ENCODE peak calls at places on chromosomes 16 and 17, in six cellular contexts. V is endodermal cell; U is cardiac fibroblast; R is GM23338; K is epithelial cell of esophagus; S is CD8-positive, alpha-beta T cell. E is an unnamed sample.

GRCh38 chr16:54585094-54585493 is 298.5 kb upstream of the IRX3 start:
- DNase-seq in V (peak), U (no peak), R (peak), K (no peak), S (no peak), E (no peak)

GRCh38 chr16:17261197-17261858 is 209.4 kb downstream of the XYLT1 start:
- DNase-seq in V (no peak), U (no peak), R (no peak), K (no peak), S (no peak), E (no peak)

GRCh38 chr16:69413045-69413664 is 11.3 kb upstream of the CYB5B start:
- DNase-seq in V (no peak), U (no peak), R (no peak), K (no peak), S (no peak), E (no peak)

GRCh38 chr17:2692781-2693135 is 18.8 kb downstream of the CLUH start:
- DNase-seq in V (no peak), U (no peak), R (no peak), K (no peak), S (no peak), E (no peak)

GRCh38 chr17:63704836-63705235 is 4.9 kb upstream of the LIMD2 start:
- DNase-seq in V (no peak), U (no peak), R (no peak), K (no peak), S (no peak), E (no peak)

GRCh38 chr16:2037631-2038358 is 9.8 kb downstream of the NTHL1 start:
- DNase-seq in V (no peak), U (no peak), R (no peak), K (no peak), S (no peak), E (no peak)

GRCh38 chr17:7445011-7445927 is at the start of gene CHRNB1:
- DNase-seq in V (peak), U (peak), R (peak), K (peak), S (no peak), E (no peak)

GRCh38 chr17:29622337-29623282 is at the start of gene CORO6:
- DNase-seq in V (peak), U (peak), R (peak), K (peak), S (peak), E (peak)

GRCh38 chr16:4777339-4778049 is 10.5 kb upstream of the ZNF500 start:
- DNase-seq in V (no peak), U (no peak), R (no peak), K (no peak), S (no peak), E (no peak)

GRCh38 chr16:4003576-4003975 is 112.7 kb downstream of the ADCY9 start:
- DNase-seq in V (no peak), U (no peak), R (no peak), K (no peak), S (no peak), E (no peak)

GRCh38 chr16:73216932-73217331 is 169.0 kb upstream of the ZFHX3 start:
- DNase-seq in V (no peak), U (peak), R (no peak), K (no peak), S (no peak), E (no peak)

GRCh38 chr16:73215482-73216377 is 167.8 kb upstream of the ZFHX3 start:
- DNase-seq in V (no peak), U (peak), R (no peak), K (no peak), S (no peak), E (no peak)

GRCh38 chr16:73217654-73218053 is 169.7 kb upstream of the ZFHX3 start:
- DNase-seq in V (no peak), U (no peak), R (peak), K (no peak), S (no peak), E (no peak)

GRCh38 chr16:73214825-73215481 is 167.0 kb upstream of the ZFHX3 start:
- DNase-seq in V (no peak), U (peak), R (no peak), K (no peak), S (no peak), E (no peak)

GRCh38 chr16:73219176-73219575 is 171.2 kb upstream of the ZFHX3 start:
- DNase-seq in V (no peak), U (no peak), R (no peak), K (no peak), S (no peak), E (no peak)
- TF ChIP-seq CTCF in V (peak), U (peak), R (peak), K (no peak), S (no peak), E (peak)

GRCh38 chr16:31134091-31134571 is 1.4 kb downstream of the PRSS8 start:
- DNase-seq in V (no peak), U (no peak), R (peak), K (peak), S (no peak), E (no peak)
- H3K4me3 ChIP-seq in V (peak), U (no peak), R (peak), K (peak), S (no peak), E (no peak)

GRCh38 chr17:47895856-47896671 is at the start of gene SP2:
- DNase-seq in V (peak), U (peak), R (peak), K (peak), S (peak), E (peak)
- TF ChIP-seq CTCF in V (peak), U (no peak), R (no peak), K (no peak), S (no peak), E (no peak)

GRCh38 chr17:76690596-76691280 is 20.0 kb downstream of the MXRA7 start:
- DNase-seq in V (no peak), U (peak), R (no peak), K (no peak), S (no peak), E (no peak)
- H3K4me3 ChIP-seq in V (no peak), U (no peak), R (no peak), K (no peak), S (no peak), E (no peak)

GRCh38 chr17:57517216-57517518 is 227.9 kb downstream of the CCDC182 start:
- DNase-seq in V (no peak), U (no peak), R (no peak), K (no peak), S (no peak), E (no peak)

GRCh38 chr17:57519199-57519598 is 225.9 kb downstream of the CCDC182 start:
- DNase-seq in V (peak), U (peak), R (no peak), K (peak), S (no peak), E (no peak)

GRCh38 chr17:57517519-57518342 is 227.4 kb downstream of the CCDC182 start:
- DNase-seq in V (no peak), U (no peak), R (no peak), K (no peak), S (no peak), E (no peak)

GRCh38 chr17:57519800-57520199 is 225.3 kb downstream of the CCDC182 start:
- DNase-seq in V (no peak), U (no peak), R (no peak), K (no peak), S (no peak), E (no peak)

GRCh38 chr17:57518587-57519118 is 226.4 kb downstream of the CCDC182 start:
- DNase-seq in V (no peak), U (no peak), R (no peak), K (no peak), S (no peak), E (no peak)
- TF ChIP-seq CTCF in V (no peak), U (no peak), R (no peak), K (no peak), S (no peak), E (no peak)

DNA sequence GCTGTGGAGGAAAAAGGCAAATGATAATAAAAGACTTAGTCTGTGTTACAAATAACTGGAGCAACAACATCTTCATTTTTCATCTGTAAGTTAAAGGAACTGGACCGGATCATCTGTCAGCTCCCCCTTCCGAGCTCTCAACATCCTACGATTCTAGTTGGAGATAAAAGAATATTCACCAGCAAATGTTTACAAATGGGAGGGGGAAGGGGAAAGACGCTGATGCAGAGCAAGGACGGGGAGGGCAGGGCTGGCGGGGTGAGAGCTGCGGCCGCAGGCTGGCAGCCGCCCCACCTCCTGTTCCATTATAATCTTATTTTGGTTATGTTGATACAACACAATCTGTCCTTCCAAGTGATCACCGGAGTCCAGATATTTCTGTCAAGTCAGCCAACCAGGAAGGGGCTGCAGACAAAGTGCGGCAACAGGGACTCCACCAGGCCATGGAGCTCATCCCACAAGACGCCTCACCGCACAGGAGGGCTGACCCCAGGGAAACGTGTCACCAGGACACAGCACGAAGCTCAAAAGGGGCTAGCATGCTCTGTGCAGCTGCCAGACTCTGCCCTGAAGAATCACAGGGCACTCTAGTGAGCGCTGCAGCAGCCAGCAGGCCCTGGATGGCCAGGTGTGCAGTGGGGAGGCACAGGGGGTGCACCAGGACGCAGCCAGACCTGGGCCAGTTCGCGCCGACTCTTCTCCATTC is 19.7 kb downstream of the FBXO31 start:
- DNase-seq in V (no peak), U (no peak), R (no peak), K (no peak), S (no peak), E (no peak)
- H3K4me3 ChIP-seq in V (no peak), U (no peak), R (no peak), K (no peak), S (no peak), E (no peak)